ENCODE peak calls at places on chromosomes 13 and 19, in eight cellular contexts. O is right lobe of liver; D is IMR-90; S is CD8-positive, alpha-beta memory T cell; J is GM23338; E is mammary epithelial cell; T is OCI-LY7; P is neuronal stem cell. H is an unnamed sample.
A peak's percentile ranks its signal among the peaks of the same experiment; 100 is the strongest.

GRCh38 chr19:45172611-45173208 is 5.3 kb downstream of the TRAPPC6A start:
- DNase-seq in D (no peak), S (no peak), P (no peak), E (no peak), O (no peak), J (no peak), T (no peak), H (no peak)

GRCh38 chr13:21800847-21801616 is 130.2 kb downstream of the FGF9 start:
- DNase-seq in J (peak; percentile 2), O (no peak), E (peak; percentile 84), D (peak; percentile 24), T (no peak), P (no peak), S (no peak), H (no peak)

GRCh38 chr13:113087923-113088690 is 17.5 kb upstream of the F7 start:
- DNase-seq in O (no peak), S (no peak), J (no peak), E (no peak), D (no peak), T (no peak), P (no peak), H (no peak)

GRCh38 chr13:113634279-113635047 is 23.5 kb downstream of the ATP4B start:
- DNase-seq in O (no peak), S (no peak), P (no peak), E (no peak), J (no peak), T (no peak), D (no peak), H (no peak)

GRCh38 chr13:111506621-111507020 is 186.2 kb downstream of the TEX29 start:
- DNase-seq in P (no peak), O (peak; percentile 24), D (no peak), T (no peak), J (no peak), S (no peak), E (no peak), H (no peak)

GRCh38 chr19:16125738-16126495 is 14.2 kb downstream of the RAB8A start:
- DNase-seq in S (no peak), J (no peak), E (no peak), P (no peak), O (no peak), T (no peak), D (no peak), H (no peak)

GRCh38 chr19:22257916-22258315 is 28.3 kb upstream of the ZNF729 start:
- DNase-seq in S (no peak), E (no peak), J (no peak), D (no peak), O (no peak), T (no peak), P (no peak), H (no peak)

GRCh38 chr19:37227996-37228395 is 10.0 kb downstream of the ZNF383 start:
- DNase-seq in D (no peak), P (no peak), E (no peak), J (peak; percentile 84), O (no peak), S (peak; percentile 19), T (peak; percentile 53), H (no peak)

GRCh38 chr19:10424011-10424637 is 3.8 kb downstream of the PDE4A start:
- DNase-seq in D (peak; percentile 68), P (peak; percentile 84), E (peak; percentile 64), J (peak; percentile 87), T (peak; percentile 74), S (peak; percentile 51), O (peak; percentile 81), H (peak; percentile 45)

GRCh38 chr19:46503848-46504453 is 8.3 kb upstream of the PNMA8B start:
- DNase-seq in E (no peak), J (peak; percentile 51), P (no peak), O (no peak), D (no peak), S (no peak), T (no peak), H (peak; percentile 19)

GRCh38 chr13:99220199-99220931 is 19.7 kb downstream of the UBAC2 start:
- DNase-seq in P (no peak), T (no peak), E (no peak), D (no peak), O (no peak), J (no peak), S (no peak), H (no peak)

GRCh38 chr19:5987077-5987818 is 9.3 kb upstream of the RANBP3 start:
- DNase-seq in T (peak; percentile 79), P (peak; percentile 71), S (peak; percentile 73), O (peak; percentile 87), D (peak; percentile 77), E (peak; percentile 61), J (peak; percentile 94), H (peak; percentile 33)

GRCh38 chr13:98842858-98843481 is 90.5 kb upstream of the SLC15A1 start:
- DNase-seq in S (peak; percentile 20), E (peak; percentile 48), J (peak; percentile 89), O (peak; percentile 78), D (peak; percentile 80), P (peak; percentile 68), T (peak; percentile 71), H (peak; percentile 26)

GRCh38 chr13:113422790-113423189 is 30.5 kb downstream of the ADPRHL1 start:
- DNase-seq in P (no peak), T (no peak), D (no peak), O (no peak), E (no peak), J (no peak), S (no peak), H (no peak)

DNA sequence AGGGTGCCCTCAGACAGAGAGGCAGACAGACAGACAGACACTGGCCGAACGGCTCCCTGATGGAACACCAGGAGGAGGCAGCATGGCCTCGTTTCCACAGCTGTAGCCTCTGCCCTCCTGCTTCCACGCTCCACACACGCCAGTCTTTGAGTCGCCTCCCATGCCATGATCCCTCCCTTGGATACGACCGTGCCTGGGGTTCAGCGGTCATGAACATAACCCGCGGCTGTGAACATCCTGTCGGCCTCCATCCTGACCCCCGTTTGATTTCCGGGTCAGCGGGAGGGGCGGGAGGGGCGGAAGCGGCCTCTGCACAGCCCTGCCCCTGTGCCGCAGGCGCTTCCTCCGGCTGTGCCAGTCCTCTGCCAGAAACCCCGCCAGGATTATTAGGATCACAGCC is 23.4 kb downstream of the GP6 start:
- DNase-seq in E (no peak), O (peak; percentile 54), D (no peak), J (no peak), P (no peak), S (no peak), T (no peak), H (no peak)
- H3K27ac ChIP-seq in E (no peak overlapping the region), O (no peak overlapping the region), D (no peak overlapping the region), J (no peak overlapping the region), P (no peak overlapping the region), S (no peak overlapping the region), T (no peak overlapping the region), H (no peak overlapping the region)

GRCh38 chr19:41945135-41945766 is 13.9 kb downstream of the RABAC1 start:
- DNase-seq in O (no peak), P (no peak), J (no peak), T (peak; percentile 97), D (no peak), S (peak; percentile 84), E (no peak), H (no peak)
- H3K27ac ChIP-seq in O (no peak overlapping the region), P (no peak overlapping the region), J (no peak overlapping the region), T (peak overlapping the region; percentile 96), D (no peak overlapping the region), S (peak overlapping the region; percentile 28), E (no peak overlapping the region), H (no peak overlapping the region)

GRCh38 chr13:26920614-26921355 is 160.2 kb upstream of the GPR12 start:
- DNase-seq in J (no peak), O (no peak), E (no peak), D (no peak), P (no peak), T (no peak), S (no peak), H (no peak)

GRCh38 chr13:26923824-26924605 is 163.4 kb upstream of the GPR12 start:
- DNase-seq in O (no peak), S (no peak), D (peak; percentile 34), J (no peak), E (peak; percentile 35), P (no peak), T (no peak), H (no peak)

GRCh38 chr13:26919311-26919710 is 158.7 kb upstream of the GPR12 start:
- DNase-seq in S (no peak), P (no peak), E (no peak), J (no peak), D (no peak), T (no peak), O (no peak), H (no peak)

GRCh38 chr13:26926371-26926770 is 165.8 kb upstream of the GPR12 start:
- DNase-seq in D (no peak), S (no peak), P (no peak), T (no peak), O (no peak), E (no peak), J (no peak), H (no peak)

DNA sequence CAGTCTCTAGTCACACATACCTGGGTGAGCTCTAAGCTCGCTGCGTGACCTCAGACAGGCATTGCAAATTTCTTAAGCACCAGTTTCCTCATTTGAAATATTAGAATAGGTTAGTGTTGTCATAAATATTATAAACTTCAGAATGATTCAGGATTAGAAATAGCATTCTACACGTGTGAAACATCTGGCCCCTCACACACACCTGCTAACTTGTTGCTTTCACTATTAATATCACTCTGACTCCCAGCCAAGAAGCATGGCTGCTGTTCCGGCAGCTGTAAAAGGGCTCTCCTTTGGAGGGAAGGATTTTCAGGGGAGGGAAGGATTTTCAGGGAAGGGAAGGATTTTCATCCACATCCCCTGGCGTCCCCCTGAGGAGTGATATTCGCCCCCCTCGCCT is 161.3 kb upstream of the GPR12 start:
- DNase-seq in P (no peak), T (peak; percentile 7), D (no peak), E (no peak), J (no peak), O (no peak), S (no peak), H (no peak)
- H3K27ac ChIP-seq in P (no peak overlapping the region), T (no peak overlapping the region), D (no peak overlapping the region), E (no peak overlapping the region), J (no peak overlapping the region), O (no peak overlapping the region), S (no peak overlapping the region), H (no peak overlapping the region)

GRCh38 chr19:2229103-2230028 is 6.8 kb downstream of the PLEKHJ1 start:
- DNase-seq in P (no peak), E (no peak), D (no peak), S (no peak), T (no peak), O (peak; percentile 88), J (no peak), H (no peak)

GRCh38 chr19:2230029-2230531 is 6.0 kb downstream of the PLEKHJ1 start:
- DNase-seq in J (no peak), D (no peak), E (no peak), P (no peak), T (no peak), O (no peak), S (no peak), H (no peak)

GRCh38 chr19:2226840-2227360 is 9.2 kb downstream of the PLEKHJ1 start:
- DNase-seq in J (no peak), O (no peak), T (no peak), P (no peak), D (no peak), S (no peak), E (no peak), H (no peak)

GRCh38 chr19:2227415-2228156 is 8.5 kb downstream of the PLEKHJ1 start:
- DNase-seq in D (no peak), P (no peak), O (peak; percentile 82), J (peak; percentile 33), S (no peak), E (no peak), T (peak; percentile 99), H (peak; percentile 39)

GRCh38 chr19:2228157-2229030 is 7.7 kb downstream of the PLEKHJ1 start:
- DNase-seq in O (peak; percentile 84), S (no peak), E (no peak), D (no peak), J (no peak), P (no peak), T (no peak), H (no peak)
- H3K27ac ChIP-seq in O (no peak overlapping the region), S (no peak overlapping the region), E (no peak overlapping the region), D (no peak overlapping the region), J (no peak overlapping the region), P (no peak overlapping the region), T (peak overlapping the region; percentile 94), H (peak overlapping the region; percentile 16)

H was measured in caudate nucleus.